ENCODE peak calls at places on chromosome 21, in eight cellular contexts. A, O, L, N, Q, V, C and P are unnamed samples.

GRCh38 chr21:16059981-16060380 is 330.2 kb downstream of the USP25 start:
- DNase-seq in A (no peak), L (no peak), C (no peak), V (no peak), O (no peak), Q (no peak), N (no peak), P (no peak)

GRCh38 chr21:34890724-34891609 is 158.1 kb downstream of the RUNX1 start:
- DNase-seq in L (no peak), O (peak), V (no peak), Q (no peak), A (no peak), N (peak), C (no peak), P (no peak)

GRCh38 chr21:31111093-31111492 is 72.8 kb upstream of the KRTAP19-8 start:
- DNase-seq in V (no peak), A (no peak), Q (no peak), N (no peak), C (no peak), O (no peak), L (no peak), P (no peak)

GRCh38 chr21:38623552-38623951 is 125.3 kb upstream of the ERG start:
- DNase-seq in C (no peak), O (no peak), V (no peak), N (no peak), Q (no peak), L (no peak), A (no peak), P (no peak)

GRCh38 chr21:31346256-31346821 is 2.3 kb upstream of the TIAM1 start:
- DNase-seq in A (no peak), O (no peak), N (no peak), L (no peak), C (no peak), Q (no peak), V (no peak), P (no peak)

GRCh38 chr21:44878053-44878982 is 4.8 kb upstream of the PTTG1IP start:
- DNase-seq in A (peak), V (no peak), N (no peak), L (no peak), Q (no peak), C (no peak), O (peak), P (no peak)

GRCh38 chr21:42019101-42019605 is 9.0 kb upstream of the ZBTB21 start:
- DNase-seq in V (no peak), C (no peak), O (no peak), N (no peak), Q (no peak), A (no peak), L (no peak), P (no peak)

GRCh38 chr21:42827588-42827987 is 51.8 kb downstream of the WDR4 start:
- DNase-seq in O (no peak), Q (no peak), C (no peak), V (no peak), N (no peak), A (no peak), L (no peak), P (no peak)

GRCh38 chr21:15250384-15250783 is 185.6 kb upstream of the NRIP1 start:
- DNase-seq in V (no peak), Q (no peak), O (peak), A (no peak), L (no peak), C (no peak), N (no peak), P (peak)

GRCh38 chr21:27590271-27590670 is 623.4 kb upstream of the ADAMTS5 start:
- DNase-seq in Q (no peak), C (no peak), O (no peak), L (peak), N (peak), V (no peak), A (peak), P (no peak)

GRCh38 chr21:40681164-40681859 is 165.6 kb downstream of the DSCAM start:
- DNase-seq in A (no peak), Q (no peak), N (peak), O (no peak), V (no peak), C (peak), L (no peak), P (no peak)

GRCh38 chr21:35266546-35266945 is 217.4 kb upstream of the RUNX1 start:
- DNase-seq in O (peak), L (no peak), A (no peak), N (no peak), Q (no peak), C (no peak), V (no peak), P (no peak)

GRCh38 chr21:43764576-43765495 is 11.3 kb downstream of the CSTB start:
- DNase-seq in O (no peak), N (no peak), Q (no peak), A (no peak), C (no peak), V (no peak), L (peak), P (no peak)

GRCh38 chr21:18318156-18318555 is 73.5 kb downstream of the CHODL start:
- DNase-seq in C (no peak), V (no peak), Q (no peak), O (no peak), A (no peak), N (no peak), L (no peak), P (no peak)

GRCh38 chr21:26471116-26471505 is 102.0 kb downstream of the CYYR1 start:
- DNase-seq in N (no peak), V (no peak), L (no peak), A (no peak), O (no peak), Q (no peak), C (no peak), P (no peak)

GRCh38 chr21:44329086-44329889 is 9.9 kb downstream of the CFAP410 start:
- DNase-seq in C (no peak), V (no peak), O (no peak), L (no peak), N (no peak), Q (no peak), A (no peak), P (no peak)

GRCh38 chr21:45941338-45941710 is 40.2 kb upstream of the COL6A1 start:
- DNase-seq in L (no peak), V (no peak), N (no peak), O (no peak), Q (no peak), C (no peak), A (no peak), P (no peak)

GRCh38 chr21:45385549-45386050 is 19.4 kb upstream of the COL18A1 start:
- DNase-seq in A (no peak), L (no peak), Q (no peak), O (no peak), C (no peak), V (no peak), N (peak), P (no peak)

GRCh38 chr21:22842875-22843274 is 1844.7 kb downstream of the NCAM2 start:
- DNase-seq in O (no peak), A (no peak), C (peak), Q (no peak), L (no peak), N (no peak), V (no peak), P (no peak)

GRCh38 chr21:44571844-44572782 is 1.4 kb upstream of the KRTAP10-4 start:
- DNase-seq in N (no peak), V (no peak), C (no peak), L (no peak), O (no peak), A (no peak), Q (no peak), P (no peak)

GRCh38 chr21:15063821-15064575 is 802 bp downstream of the NRIP1 start:
- DNase-seq in N (peak), Q (no peak), O (no peak), C (peak), V (no peak), L (peak), A (no peak), P (no peak)

GRCh38 chr21:44866780-44867179 is 6.7 kb downstream of the PTTG1IP start:
- DNase-seq in A (peak), L (no peak), O (peak), C (no peak), N (peak), Q (no peak), V (no peak), P (no peak)

GRCh38 chr21:34939673-34940321 is 109.3 kb downstream of the RUNX1 start:
- DNase-seq in Q (no peak), L (no peak), A (no peak), C (no peak), O (no peak), N (no peak), V (no peak), P (no peak)

GRCh38 chr21:34513109-34513675 is 1.2 kb upstream of the KCNE1 start:
- DNase-seq in A (no peak), V (no peak), O (peak), Q (no peak), N (no peak), C (no peak), L (no peak), P (no peak)

GRCh38 chr21:45333583-45334121 is 46.0 kb upstream of the POFUT2 start:
- DNase-seq in N (peak), Q (no peak), O (peak), V (no peak), C (no peak), L (no peak), A (no peak), P (no peak)

GRCh38 chr21:38343691-38344090 is 86.9 kb downstream of the KCNJ15 start:
- DNase-seq in V (no peak), N (no peak), A (no peak), C (peak), L (no peak), Q (peak), O (peak), P (no peak)

GRCh38 chr21:43644609-43645008 is 14.7 kb downstream of the HSF2BP start:
- DNase-seq in A (no peak), C (no peak), V (no peak), Q (no peak), N (no peak), L (no peak), O (peak), P (no peak)

GRCh38 chr21:27839512-27840115 is 872.7 kb upstream of the ADAMTS5 start:
- DNase-seq in O (no peak), L (no peak), V (no peak), Q (no peak), N (no peak), C (no peak), A (no peak), P (no peak)

GRCh38 chr21:31566611-31567010 is 92.9 kb upstream of the SOD1 start:
- DNase-seq in V (no peak), Q (peak), N (no peak), A (no peak), C (no peak), O (no peak), L (no peak), P (no peak)

GRCh38 chr21:44370027-44370735 is 16.8 kb downstream of the TRPM2 start:
- DNase-seq in Q (no peak), A (no peak), N (no peak), C (peak), L (peak), V (no peak), O (peak), P (peak)

GRCh38 chr21:43809853-43810504 is 20.6 kb downstream of the RRP1 start:
- DNase-seq in L (no peak), N (no peak), V (no peak), O (no peak), Q (no peak), A (no peak), C (no peak), P (no peak)